ENCODE peak calls at places on chromosomes 2 and 18, in seven cellular contexts. M, A, I, N, J, E and G are unnamed samples.

GRCh38 chr2:99936065-99936464 is 206.3 kb downstream of the AFF3 start:
- DNase-seq in A (no peak), N (no peak), J (no peak), M (peak), I (no peak), E (no peak), G (no peak)

GRCh38 chr2:109427661-109428091 is 186.1 kb downstream of the SEPTIN10 start:
- DNase-seq in A (no peak), E (no peak), M (no peak), I (no peak), N (no peak), J (no peak), G (peak)

GRCh38 chr2:102736174-102736606 is 25.6 kb upstream of the TMEM182 start:
- DNase-seq in A (peak), E (peak), J (peak), M (peak), I (peak), N (no peak), G (no peak)

GRCh38 chr2:101540518-101540917 is 65.6 kb upstream of the RFX8 start:
- DNase-seq in M (no peak), N (peak), I (no peak), E (peak), J (no peak), A (peak), G (peak)

GRCh38 chr2:141899740-141900139 is 231.1 kb downstream of the LRP1B start:
- DNase-seq in M (peak), I (no peak), E (no peak), J (no peak), A (no peak), N (no peak), G (no peak)

GRCh38 chr2:15832849-15833680 is 107.3 kb upstream of the MYCN start:
- DNase-seq in E (no peak), N (no peak), I (no peak), A (no peak), M (no peak), J (no peak), G (no peak)

GRCh38 chr18:51051105-51051712 is 21.2 kb downstream of the SMAD4 start:
- DNase-seq in N (no peak), A (peak), I (no peak), M (peak), E (peak), J (peak), G (no peak)

GRCh38 chr2:163659224-163659623 is 76.6 kb downstream of the FIGN start:
- DNase-seq in N (no peak), E (no peak), J (no peak), I (no peak), A (no peak), M (no peak), G (no peak)

GRCh38 chr2:119126650-119127049 is 31.9 kb downstream of the C1QL2 start:
- DNase-seq in I (peak), E (no peak), J (peak), M (peak), A (no peak), N (peak), G (no peak)

DNA sequence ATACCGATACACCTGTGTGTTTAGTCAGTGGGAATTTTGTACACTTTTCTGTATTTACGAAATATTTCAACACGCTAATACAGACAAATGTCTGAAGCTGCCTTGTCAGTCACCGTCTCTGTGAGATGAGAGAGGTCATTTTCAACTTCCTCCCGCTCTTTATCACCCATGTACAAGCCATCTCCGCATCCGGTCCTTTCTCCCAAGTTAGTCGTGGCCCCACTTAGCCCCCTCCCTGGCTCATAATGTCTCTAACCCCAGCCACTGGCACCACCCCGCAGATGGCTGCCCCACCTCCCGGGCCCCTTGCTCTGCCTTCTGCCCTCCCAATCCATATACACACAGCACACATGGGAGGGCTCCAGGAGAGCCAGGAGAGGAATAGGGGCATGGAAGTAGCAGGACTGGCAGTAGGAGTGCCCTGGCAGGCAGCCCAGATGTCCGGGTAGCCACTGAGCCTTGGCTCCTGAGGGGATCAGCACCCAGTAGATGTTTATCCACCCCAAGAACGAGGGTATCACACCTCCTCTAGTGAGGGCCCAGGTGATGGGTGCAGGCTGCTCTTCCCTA is 2.0 kb upstream of the RUFY4 start:
- DNase-seq in M (no peak), E (no peak), J (no peak), N (no peak), I (peak), A (no peak), G (no peak)
- H2BK5ac ChIP-seq in M (no peak), E (no peak), J (no peak), N (no peak), I (no peak), A (no peak), G (no peak)

DNA sequence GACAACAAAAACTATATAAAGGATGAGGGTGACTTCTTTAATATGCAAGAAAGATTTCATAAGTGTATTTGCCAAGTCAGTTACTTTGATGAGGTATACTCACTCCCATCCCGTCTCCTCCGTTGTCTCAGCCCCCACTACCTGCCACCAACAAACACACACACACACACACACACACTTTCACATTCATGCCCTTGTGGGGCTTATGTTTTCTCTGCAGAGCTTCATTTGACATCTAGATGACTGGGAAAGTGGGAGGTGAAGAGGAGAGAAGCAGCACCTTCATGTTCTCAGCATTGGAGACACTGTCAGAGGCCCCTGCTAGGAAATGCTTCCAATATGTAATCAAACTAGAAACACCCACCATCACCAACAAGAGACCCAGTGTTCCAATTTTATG is 22.5 kb upstream of the TXNDC2 start:
- DNase-seq in A (no peak), E (no peak), J (no peak), M (no peak), I (no peak), N (no peak), G (no peak)
- H2BK120ac ChIP-seq in A (no peak), E (no peak), J (no peak), M (no peak), I (no peak), N (no peak), G (no peak)

DNA sequence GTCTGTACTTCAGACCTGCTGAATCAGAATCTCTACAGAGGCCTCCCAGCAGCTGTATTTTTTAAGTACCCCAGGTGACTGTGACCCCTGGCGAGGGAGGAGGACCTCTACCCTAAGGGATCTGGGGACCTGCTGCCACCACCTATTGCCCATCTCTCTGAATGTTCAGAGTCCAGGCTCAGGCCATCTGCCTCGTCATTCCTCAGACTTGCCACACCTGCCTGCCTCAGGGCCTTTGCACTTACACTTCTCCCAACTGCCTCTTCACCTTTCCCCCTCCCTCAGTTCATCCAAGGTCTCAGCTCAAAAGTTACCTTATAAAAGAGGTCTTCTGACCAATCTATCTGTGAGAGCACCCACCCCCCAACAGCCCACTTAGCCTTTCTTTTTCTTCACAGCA is 21.5 kb downstream of the UXS1 start:
- DNase-seq in A (no peak), E (no peak), M (no peak), N (no peak), I (no peak), J (no peak), G (peak)
- H3K4me2 ChIP-seq in A (no peak), E (no peak), M (no peak), N (no peak), I (no peak), J (no peak), G (no peak)

DNA sequence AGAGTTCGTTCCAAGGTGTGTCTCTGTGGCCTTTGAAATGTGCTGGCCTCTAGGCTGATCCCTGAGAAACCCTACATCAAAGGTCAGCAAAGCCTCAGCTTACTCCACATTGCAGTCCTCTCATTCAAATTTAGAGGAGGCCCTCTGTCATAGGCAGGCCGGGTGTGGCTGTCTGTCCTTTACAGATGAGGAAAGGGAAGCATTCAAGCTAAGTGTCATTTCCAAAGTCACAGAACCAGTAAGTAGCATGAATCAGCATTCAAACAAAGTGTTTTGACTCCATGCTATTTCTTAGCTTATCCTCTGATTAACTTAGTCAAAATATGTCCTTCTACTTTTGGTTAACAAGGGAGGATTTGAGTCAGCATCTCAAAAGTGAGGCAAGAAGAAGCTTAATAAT is 409.1 kb upstream of the POU3F3 start:
- DNase-seq in E (no peak), M (no peak), I (no peak), N (no peak), J (no peak), A (no peak), G (no peak)
- H2BK5ac ChIP-seq in E (no peak), M (no peak), I (no peak), N (no peak), J (no peak), A (no peak), G (no peak)

GRCh38 chr2:10722252-10722825 is 909 bp downstream of the ATP6V1C2 start:
- DNase-seq in E (no peak), A (no peak), M (no peak), J (no peak), N (no peak), I (no peak), G (no peak)
- H2BK120ac ChIP-seq in E (no peak), A (no peak), M (no peak), J (no peak), N (no peak), I (no peak), G (no peak)

DNA sequence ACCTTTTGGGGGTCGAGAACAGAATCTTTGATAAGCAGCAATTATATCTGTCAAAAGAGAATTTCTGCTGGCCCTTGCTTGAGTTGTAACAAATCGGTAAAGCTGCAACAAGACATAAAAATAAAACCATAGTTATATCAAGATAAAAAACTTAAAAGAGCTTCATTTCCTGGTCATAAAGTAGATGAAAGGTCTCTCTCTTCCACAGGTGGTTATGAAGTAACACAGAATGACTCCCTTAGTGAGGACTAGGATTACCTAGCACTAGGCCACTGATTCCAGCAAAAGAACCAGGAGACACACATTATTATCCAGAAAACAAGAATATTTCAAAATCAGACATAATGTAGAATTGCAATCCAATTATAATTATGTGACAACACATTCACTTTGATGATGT is 5.4 kb downstream of the AFG3L2 start:
- DNase-seq in E (no peak), N (no peak), I (no peak), M (no peak), A (no peak), J (no peak), G (no peak)
- H3K4me2 ChIP-seq in E (no peak), N (no peak), I (no peak), M (no peak), A (no peak), J (no peak), G (no peak)

GRCh38 chr2:172219201-172219600 is 116.5 kb upstream of the DLX2 start:
- DNase-seq in N (no peak), M (no peak), I (no peak), J (no peak), A (no peak), E (no peak), G (no peak)

GRCh38 chr2:172214252-172214651 is 111.6 kb upstream of the DLX2 start:
- DNase-seq in M (no peak), I (no peak), N (no peak), A (no peak), J (no peak), E (no peak), G (no peak)

GRCh38 chr2:172215172-172215935 is 112.7 kb upstream of the DLX2 start:
- DNase-seq in A (peak), E (no peak), J (no peak), M (no peak), I (no peak), N (no peak), G (no peak)

GRCh38 chr2:172215936-172216335 is 113.2 kb upstream of the DLX2 start:
- DNase-seq in M (no peak), J (no peak), I (no peak), A (no peak), E (no peak), N (no peak), G (no peak)

GRCh38 chr2:172216348-172216933 is 113.7 kb upstream of the DLX2 start:
- DNase-seq in A (no peak), J (no peak), E (no peak), N (no peak), M (no peak), I (no peak), G (no peak)
- H2BK5ac ChIP-seq in A (no peak), J (no peak), E (no peak), N (no peak), M (no peak), I (no peak), G (no peak)

DNA sequence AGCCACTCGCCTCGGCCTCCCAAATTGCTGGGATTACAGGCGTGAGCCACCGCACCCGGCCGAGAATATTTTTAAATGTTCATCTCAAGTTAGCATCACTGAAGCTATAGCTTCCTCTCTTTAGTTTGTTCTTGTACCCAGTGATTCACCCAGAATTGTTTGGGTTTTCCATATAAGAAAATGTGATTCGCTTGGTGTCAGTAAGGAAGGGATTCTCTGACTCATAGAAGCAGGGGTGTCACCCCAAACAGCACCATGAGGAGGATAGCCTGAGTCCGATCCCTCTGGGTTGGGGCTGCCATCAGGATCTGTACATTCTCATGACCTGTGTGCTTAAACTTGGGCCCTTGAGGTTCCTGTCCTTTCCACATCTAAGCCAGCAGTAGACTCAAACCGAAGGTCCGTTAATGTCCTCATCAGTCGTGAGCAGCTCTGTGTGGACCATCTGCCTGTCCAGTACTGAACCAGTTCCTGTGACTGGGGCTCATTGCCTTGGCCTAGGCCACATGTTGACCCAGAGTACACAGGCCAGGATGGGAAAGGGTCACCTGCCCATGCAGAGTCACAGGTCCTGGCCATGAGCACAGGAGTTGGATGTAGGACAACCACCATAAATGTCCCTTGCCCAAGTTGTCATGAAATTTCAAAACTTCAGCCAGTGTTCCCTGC is 311.9 kb downstream of the GBX2 start:
- DNase-seq in M (no peak), I (no peak), N (no peak), A (peak), E (peak), J (no peak), G (no peak)
- H2BK120ac ChIP-seq in M (no peak), I (no peak), N (no peak), A (no peak), E (no peak), J (no peak), G (no peak)